ENCODE peak calls at places on chromosome 16, in five cellular contexts. O is AG10803, T is mucosa of descending colon, D is lower leg skin, U is nephron progenitor cell. I is an unnamed sample.

GRCh38 chr16:11420895-11421294 is 75.6 kb downstream of the RMI2 start:
- DNase-seq in O (no peak), U (no peak), T (no peak), D (no peak), I (no peak)

GRCh38 chr16:28537076-28537475 is 1.7 kb downstream of the NUPR1 start:
- DNase-seq in D (peak), T (no peak), U (no peak), O (no peak), I (no peak)

GRCh38 chr16:70644763-70645597 is 1.4 kb upstream of the IL34 start:
- DNase-seq in T (no peak), O (no peak), D (no peak), U (no peak), I (no peak)

GRCh38 chr16:50202926-50203624 is 50.0 kb downstream of the TENT4B start:
- DNase-seq in D (no peak), O (peak), U (no peak), T (no peak), I (no peak)

GRCh38 chr16:68707341-68708152 is 29.5 kb upstream of the CDH1 start:
- DNase-seq in D (peak), T (peak), O (peak), U (peak), I (no peak)

GRCh38 chr16:80027007-80027965 is 426.7 kb upstream of the MAF start:
- DNase-seq in D (peak), O (peak), U (no peak), T (peak), I (peak)

GRCh38 chr16:1474471-1474795 is 395 bp downstream of the CLCN7 start:
- DNase-seq in T (no peak), U (peak), O (no peak), D (no peak), I (no peak)

GRCh38 chr16:72840591-72841381 is 207.1 kb downstream of the ZFHX3 start:
- DNase-seq in D (peak), U (no peak), T (no peak), O (peak), I (peak)

GRCh38 chr16:788399-789126 is at the start of gene CHTF18:
- DNase-seq in D (peak), O (peak), U (peak), T (peak), I (peak)

GRCh38 chr16:16881771-16882170 is 502.8 kb downstream of the NPIPA7 start:
- DNase-seq in O (no peak), U (no peak), D (no peak), T (no peak), I (no peak)

GRCh38 chr16:83631006-83631405 is 176.8 kb upstream of the HSBP1 start:
- DNase-seq in O (peak), D (no peak), T (no peak), U (no peak), I (no peak)

GRCh38 chr16:30656974-30657865 is 1.0 kb upstream of the FBRS start:
- DNase-seq in D (no peak), O (no peak), U (no peak), T (no peak), I (no peak)

GRCh38 chr16:2364638-2365210 is 24.2 kb upstream of the ABCA3 start:
- DNase-seq in O (no peak), T (no peak), D (no peak), U (no peak), I (no peak)

GRCh38 chr16:53061701-53062159 is 6.9 kb downstream of the CHD9 start:
- DNase-seq in U (no peak), O (no peak), T (peak), D (no peak), I (peak)

GRCh38 chr16:67183-67791 is 5.1 kb downstream of the RHBDF1 start:
- DNase-seq in U (no peak), T (no peak), D (no peak), O (no peak), I (no peak)

GRCh38 chr16:56931253-56931768 is 631 bp upstream of the HERPUD1 start:
- DNase-seq in D (no peak), T (peak), O (no peak), U (peak), I (peak)

GRCh38 chr16:64391009-64391663 is 730.7 kb downstream of the CDH11 start:
- DNase-seq in D (no peak), O (no peak), U (no peak), T (no peak), I (no peak)

GRCh38 chr16:14007460-14007859 is 63.7 kb upstream of the MRTFB start:
- DNase-seq in U (no peak), T (no peak), O (peak), D (no peak), I (no peak)

GRCh38 chr16:81523387-81524115 is 78.9 kb downstream of the CMIP start:
- DNase-seq in D (peak), O (peak), U (no peak), T (peak), I (no peak)

GRCh38 chr16:50203681-50204080 is 50.6 kb downstream of the TENT4B start:
- DNase-seq in T (no peak), D (no peak), O (no peak), U (no peak), I (no peak)

GRCh38 chr16:19883296-19883951 is 1.2 kb downstream of the GPRC5B start:
- DNase-seq in U (peak), O (no peak), D (peak), T (no peak), I (no peak)

GRCh38 chr16:17382949-17383348 is 87.8 kb downstream of the XYLT1 start:
- DNase-seq in O (no peak), D (no peak), T (no peak), U (no peak), I (no peak)

GRCh38 chr16:21265104-21265825 is 12.8 kb downstream of the CRYM start:
- DNase-seq in O (peak), U (no peak), D (no peak), T (no peak), I (no peak)

GRCh38 chr16:10988164-10988803 is 43.9 kb downstream of the CLEC16A start:
- DNase-seq in T (no peak), D (no peak), O (no peak), U (no peak), I (peak)

GRCh38 chr16:90032664-90033346 is 13.5 kb upstream of the DBNDD1 start:
- DNase-seq in U (no peak), O (peak), D (no peak), T (no peak), I (no peak)

GRCh38 chr16:71929048-71929447 is 33.7 kb downstream of the IST1 start:
- DNase-seq in O (peak), D (no peak), T (no peak), U (no peak), I (no peak)

GRCh38 chr16:54651440-54651839 is 279.2 kb upstream of the IRX5 start:
- DNase-seq in O (no peak), T (no peak), D (no peak), U (no peak), I (no peak)

GRCh38 chr16:56389554-56389953 is 35.8 kb downstream of the AMFR start:
- DNase-seq in O (peak), U (no peak), D (no peak), T (no peak), I (no peak)

GRCh38 chr16:83271123-83271522 is 536.7 kb upstream of the HSBP1 start:
- DNase-seq in T (no peak), U (no peak), O (peak), D (no peak), I (no peak)

GRCh38 chr16:12470311-12471229 is 333.1 kb downstream of the CPPED1 start:
- DNase-seq in D (peak), O (no peak), U (no peak), T (no peak), I (no peak)

GRCh38 chr16:50836121-50836541 is 94.2 kb downstream of the CYLD start:
- DNase-seq in D (peak), U (no peak), T (no peak), O (no peak), I (no peak)

GRCh38 chr16:31501966-31502348 is 6.2 kb downstream of the RUSF1 start:
- DNase-seq in O (no peak), U (no peak), T (no peak), D (no peak), I (no peak)

GRCh38 chr16:165218-165538 is 600 bp upstream of the HBM start:
- DNase-seq in T (no peak), O (no peak), D (no peak), U (no peak), I (peak)

GRCh38 chr16:68915561-68915960 is 72.2 kb downstream of the TANGO6 start:
- DNase-seq in U (no peak), T (no peak), O (no peak), D (no peak), I (no peak)

GRCh38 chr16:11725457-11725856 is 17.2 kb downstream of the TXNDC11 start:
- DNase-seq in T (no peak), D (peak), O (no peak), U (no peak), I (no peak)

GRCh38 chr16:35752773-35753558 is 2293.6 kb downstream of the TP53TG3F start:
- DNase-seq in T (peak), D (peak), O (no peak), U (no peak), I (no peak)

GRCh38 chr16:30895592-30896202 is 717 bp upstream of the CTF1 start:
- DNase-seq in D (no peak), O (no peak), T (peak), U (no peak), I (no peak)

GRCh38 chr16:23356941-23357340 is 54.8 kb downstream of the SCNN1B start:
- DNase-seq in U (no peak), T (no peak), D (no peak), O (no peak), I (no peak)

GRCh38 chr16:12917246-12917645 is 15.8 kb downstream of the SHISA9 start:
- DNase-seq in O (no peak), D (no peak), T (no peak), U (no peak), I (no peak)

GRCh38 chr16:23950291-23950894 is 114.6 kb downstream of the PRKCB start:
- DNase-seq in T (no peak), O (no peak), U (no peak), D (peak), I (no peak)

DNA sequence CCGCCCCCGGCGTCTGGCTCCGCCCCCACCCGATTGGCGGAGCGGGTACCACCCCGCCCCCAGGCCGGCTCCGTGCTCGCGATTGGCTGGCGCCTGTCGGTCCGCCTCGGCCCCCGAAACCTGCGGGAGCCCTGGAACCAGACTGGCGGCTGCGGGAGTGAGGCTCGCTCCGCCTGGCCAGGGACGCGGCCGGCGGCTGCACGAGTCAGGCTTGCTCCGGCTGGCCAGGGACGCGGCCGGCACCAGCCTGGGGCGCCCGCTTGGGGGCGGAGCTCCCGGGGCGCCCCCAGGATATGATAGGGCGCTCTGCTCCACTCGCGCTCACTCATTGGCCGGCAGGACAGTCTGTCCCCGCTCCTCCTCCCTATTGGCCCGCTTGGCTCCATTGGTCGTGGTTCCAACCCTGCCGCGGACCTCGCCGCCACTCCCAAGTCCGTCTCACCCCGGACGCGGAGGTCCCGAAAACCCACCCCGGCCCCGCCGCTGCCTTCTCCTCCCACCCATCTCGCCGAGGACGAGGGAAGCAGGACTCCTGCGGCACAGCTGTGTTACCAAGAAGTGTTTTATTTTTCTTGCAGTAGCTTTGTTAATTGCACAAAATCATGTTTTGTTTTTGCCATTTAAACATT is 340 bp upstream of the ROGDI start:
- DNase-seq in T (peak), D (peak), U (peak), O (peak), I (peak)
- TF ChIP-seq CTCF in T (no peak), D (no peak), U (no peak), O (no peak), I (no peak)

GRCh38 chr16:87380875-87381274 is 2.7 kb downstream of the FBXO31 start:
- DNase-seq in T (no peak), U (no peak), D (no peak), O (peak), I (no peak)
- TF ChIP-seq CTCF in T (no peak), U (no peak), D (no peak), O (peak), I (no peak)

GRCh38 chr16:85447657-85448313 is 165.3 kb upstream of the GSE1 start:
- DNase-seq in U (no peak), D (no peak), O (no peak), T (no peak), I (no peak)

GRCh38 chr16:85443531-85443930 is 169.6 kb upstream of the GSE1 start:
- DNase-seq in O (no peak), D (no peak), U (no peak), T (no peak), I (no peak)

GRCh38 chr16:85446846-85447656 is 166.1 kb upstream of the GSE1 start:
- DNase-seq in D (no peak), O (no peak), U (no peak), T (peak), I (peak)

GRCh38 chr16:85444879-85445778 is 168.0 kb upstream of the GSE1 start:
- DNase-seq in O (no peak), T (peak), D (no peak), U (no peak), I (no peak)

GRCh38 chr16:85445779-85446222 is 167.3 kb upstream of the GSE1 start:
- DNase-seq in U (no peak), T (peak), D (no peak), O (no peak), I (no peak)
- TF ChIP-seq CTCF in U (no peak), T (no peak), D (no peak), O (no peak), I (no peak)

GRCh38 chr16:67663877-67664222 is 2.7 kb downstream of the ENKD1 start:
- DNase-seq in U (no peak), O (no peak), D (no peak), T (no peak), I (no peak)

GRCh38 chr16:67662653-67663010 is 1.9 kb downstream of the PARD6A start:
- DNase-seq in T (no peak), O (no peak), D (no peak), U (no peak), I (no peak)

GRCh38 chr16:67664258-67664657 is 2.3 kb downstream of the ENKD1 start:
- DNase-seq in U (no peak), O (no peak), D (no peak), T (no peak), I (no peak)

GRCh38 chr16:67661864-67662652 is 1.3 kb downstream of the PARD6A start:
- DNase-seq in T (no peak), O (no peak), U (no peak), D (no peak), I (no peak)

GRCh38 chr16:67663151-67663876 is 2.6 kb downstream of the PARD6A start:
- DNase-seq in T (no peak), U (no peak), D (no peak), O (no peak), I (no peak)
- TF ChIP-seq CTCF in T (no peak), U (peak), D (no peak), O (peak), I (peak)

DNA sequence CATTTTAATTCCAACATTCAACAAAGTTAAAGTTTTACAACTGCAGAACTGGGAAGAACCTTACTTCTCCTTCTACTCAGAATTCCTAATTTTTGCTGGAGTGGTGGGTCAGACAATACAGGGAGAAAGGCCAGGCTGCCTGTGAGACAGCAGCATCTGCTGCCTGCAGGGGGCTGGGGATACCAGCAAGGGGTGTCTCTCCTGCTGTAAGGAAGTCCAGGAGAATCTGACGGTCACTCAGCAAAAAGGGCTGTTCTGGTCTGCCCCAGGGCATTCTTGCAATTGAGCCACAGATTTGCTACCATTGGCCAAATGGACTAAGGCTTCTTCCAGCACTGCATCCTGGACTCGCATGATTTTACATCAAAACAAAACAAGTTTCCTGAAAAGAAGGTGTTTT is 426.6 kb upstream of the CDH11 start:
- DNase-seq in O (no peak), D (no peak), U (peak), T (no peak), I (no peak)
- TF ChIP-seq CTCF in O (peak), D (no peak), U (no peak), T (no peak), I (no peak)

DNA sequence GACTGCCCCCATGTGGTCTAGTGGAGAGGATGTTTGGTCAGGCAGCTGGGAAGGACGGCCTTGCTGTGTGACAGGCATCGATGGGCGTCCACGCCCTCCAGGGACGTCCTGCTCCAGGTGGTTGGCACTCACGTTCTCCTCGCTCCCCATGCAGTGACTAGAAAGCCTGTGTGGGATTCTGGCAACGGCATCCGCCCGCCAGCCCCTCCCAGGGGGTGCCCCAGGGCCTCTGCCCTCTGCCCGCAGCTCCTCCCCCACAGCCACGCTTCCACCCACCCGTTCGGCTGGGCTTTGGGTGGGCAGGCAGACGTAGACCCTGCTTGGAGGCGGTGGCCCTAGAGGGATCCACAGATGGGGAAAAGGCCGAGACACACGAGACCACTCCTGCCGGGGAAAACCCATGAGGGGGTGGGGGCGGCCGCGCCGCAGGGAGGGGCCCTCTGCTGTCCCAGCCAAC is 4.7 kb upstream of the IL17C start:
- DNase-seq in T (peak), O (no peak), U (peak), D (no peak), I (peak)
- TF ChIP-seq CTCF in T (peak), O (peak), U (peak), D (no peak), I (peak)

GRCh38 chr16:27355610-27356009 is 41.8 kb downstream of the IL4R start:
- DNase-seq in U (peak), D (peak), O (peak), T (peak), I (no peak)
- TF ChIP-seq CTCF in U (no peak), D (no peak), O (peak), T (no peak), I (peak)

I was measured in GM10248.